ENCODE peak calls at places on chromosome 7, in four cellular contexts. K is H1, D is HepG2, I is K562. Z is an unnamed sample. For H3K4me1, the result is how much of the 10 kb centered on the place peaks cover.

GRCh38 chr7:141198191-141198958 is 124.5 kb downstream of the TMEM178B start:
- DNase-seq in K (no peak), D (no peak), I (no peak), Z (no peak)

GRCh38 chr7:33872870-33873269 is 32.5 kb upstream of the BMPER start:
- DNase-seq in I (no peak), K (no peak), D (no peak), Z (no peak)

GRCh38 chr7:120645976-120646375 is 212.0 kb downstream of the TSPAN12 start:
- DNase-seq in K (no peak), D (no peak), I (no peak), Z (no peak)

GRCh38 chr7:39510738-39511372 is 55.3 kb upstream of the YAE1 start:
- DNase-seq in D (no peak), I (no peak), K (no peak), Z (no peak)

GRCh38 chr7:21076054-21076453 is 289.4 kb upstream of the SP8 start:
- DNase-seq in I (no peak), K (no peak), D (peak), Z (no peak)

GRCh38 chr7:38398725-38399321 is 125.4 kb upstream of the TARP start:
- DNase-seq in I (peak), K (no peak), D (peak), Z (peak)

GRCh38 chr7:98679741-98680140 is 62.7 kb downstream of the NPTX2 start:
- DNase-seq in I (no peak), D (no peak), K (no peak), Z (no peak)

GRCh38 chr7:5217851-5218331 is 27.9 kb downstream of the WIPI2 start:
- DNase-seq in I (no peak), K (no peak), D (no peak), Z (no peak)

GRCh38 chr7:47552631-47553030 is 29.3 kb downstream of the TNS3 start:
- DNase-seq in I (no peak), K (no peak), D (no peak), Z (no peak)

GRCh38 chr7:80637911-80638765 is at the start of gene CD36:
- DNase-seq in D (no peak), I (no peak), K (no peak), Z (no peak)
- H3K4me1 ChIP-seq in D (under half), I (under half), K (under half), Z (under half)

GRCh38 chr7:15330943-15331342 is 230.9 kb downstream of the AGMO start:
- DNase-seq in I (no peak), D (no peak), K (no peak), Z (no peak)

GRCh38 chr7:15332962-15333361 is 228.9 kb downstream of the AGMO start:
- DNase-seq in D (no peak), I (no peak), K (no peak), Z (no peak)

DNA sequence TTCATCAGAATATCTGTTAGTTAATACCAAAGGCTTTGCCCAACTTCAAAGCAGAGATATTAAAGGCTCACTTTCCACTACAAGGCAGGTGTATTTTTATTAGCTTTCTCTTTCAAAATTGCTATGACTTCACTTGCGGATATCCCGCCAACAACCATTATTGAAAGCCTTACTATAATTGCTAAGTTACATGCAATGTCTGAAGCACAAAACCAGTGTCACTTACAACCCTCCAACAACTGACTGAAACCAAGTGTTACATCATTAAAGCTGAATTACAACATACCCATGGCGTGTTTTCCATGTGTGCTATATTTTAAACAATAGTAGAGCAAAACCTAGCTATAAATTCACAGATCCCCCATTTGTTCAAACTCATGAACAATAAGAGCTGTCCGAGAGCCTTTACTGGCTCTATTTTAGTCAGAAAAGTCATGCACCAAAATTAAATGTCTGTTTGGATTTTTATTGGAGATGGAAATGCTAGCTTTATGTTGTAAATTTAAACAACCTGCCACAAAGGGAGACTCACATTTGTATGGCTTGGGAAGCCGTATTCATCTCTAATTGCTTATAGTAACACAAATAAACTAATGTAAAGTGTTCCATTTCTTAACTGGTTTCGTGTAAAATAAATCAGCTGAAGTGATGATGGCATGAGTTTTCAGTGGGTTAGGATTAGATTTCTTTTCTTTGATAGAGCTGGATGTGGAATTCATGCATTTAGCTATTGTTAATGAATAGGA is 227.1 kb downstream of the AGMO start:
- DNase-seq in I (no peak), K (no peak), D (no peak), Z (no peak)
- TF ChIP-seq PHF8 in I (no peak), K (no peak), D (no peak), Z (no peak)

GRCh38 chr7:148711191-148712102 is 12.7 kb downstream of the CUL1 start:
- DNase-seq in I (no peak), K (no peak), D (no peak), Z (no peak)
- H3K4me1 ChIP-seq in I (under half), K (under half), D (under half), Z (under half)

DNA sequence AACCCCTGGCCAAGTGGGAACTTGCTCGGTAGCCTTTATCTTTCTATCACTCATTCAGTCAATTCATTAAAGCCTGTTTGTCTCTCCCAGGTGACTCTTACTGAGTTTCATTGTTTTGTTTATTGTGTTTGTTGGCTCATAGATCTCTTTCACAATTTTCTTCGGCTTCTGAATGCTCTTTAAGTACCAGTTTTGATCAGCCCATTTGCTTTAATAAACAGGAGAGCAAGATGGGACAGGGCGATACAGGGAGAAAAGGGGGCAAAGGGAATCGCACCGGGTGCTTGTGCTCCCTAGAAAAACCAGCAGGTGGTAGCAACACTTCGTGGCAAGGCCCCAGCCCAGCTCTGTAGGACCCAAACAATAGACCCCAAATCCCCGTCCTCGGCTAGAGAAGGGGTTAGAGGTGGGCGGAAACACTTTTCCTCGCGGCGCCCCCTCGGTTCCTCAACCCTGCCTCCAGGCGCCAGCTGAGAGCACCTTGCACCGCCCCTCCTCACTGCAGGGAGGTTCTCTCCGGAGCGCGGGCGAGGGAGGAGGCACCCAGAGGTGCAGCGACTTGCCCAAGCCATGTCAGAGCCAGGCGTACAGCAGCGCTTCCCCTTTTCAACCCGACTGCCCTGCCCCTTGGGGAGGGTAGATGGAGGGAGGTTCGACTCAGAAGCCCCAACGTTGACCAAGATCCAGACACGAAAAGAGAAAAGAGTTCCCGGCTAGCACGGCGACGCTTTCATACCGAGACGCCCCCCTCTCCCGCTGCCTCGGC is 954 bp upstream of the EPHB6 start:
- DNase-seq in K (peak), I (peak), D (peak), Z (peak)
- TF ChIP-seq PHF8 in K (no peak), I (no peak), D (no peak), Z (no peak)

Z was measured in A549.